ENCODE peak calls at places on chromosome 15, in ten cellular contexts. N is K562, T is ovary, E is tibial nerve, J is transverse colon, C is esophagus muscularis mucosa, D is A549, O is stomach, X is upper lobe of left lung, U is sigmoid colon. S is an unnamed sample.
A peak's percentile ranks its signal among the peaks of the same experiment; 100 is the strongest.

GRCh38 chr15:65335278-65336055 is 31.0 kb downstream of the RNU5B-1 start:
- DNase-seq in N (no peak), T (no peak), E (no peak), J (no peak), C (no peak), D (no peak), O (no peak), X (no peak), U (no peak), S (peak; percentile 5)

GRCh38 chr15:80957556-80957955 is 32.1 kb downstream of the MESD start:
- DNase-seq in N (peak; percentile 23), T (no peak), E (no peak), J (no peak), C (no peak), D (no peak), O (no peak), X (no peak), U (no peak), S (no peak)

GRCh38 chr15:74430510-74430951 is 3.2 kb downstream of the SEMA7A start:
- DNase-seq in N (no peak), T (peak; percentile 46), E (no peak), J (no peak), C (no peak), D (no peak), O (no peak), X (no peak), U (no peak), S (no peak)

GRCh38 chr15:39700301-39700700 is 82.3 kb downstream of the FSIP1 start:
- DNase-seq in N (no peak), T (no peak), E (no peak), J (no peak), C (no peak), D (no peak), O (no peak), X (no peak), U (no peak), S (no peak)

GRCh38 chr15:69045810-69046209 is 31.3 kb downstream of the NOX5 start:
- DNase-seq in N (peak; percentile 44), T (no peak), E (no peak), J (no peak), C (no peak), D (peak; percentile 58), O (no peak), X (no peak), U (no peak), S (no peak)

GRCh38 chr15:100291106-100291505 is 50.7 kb downstream of the ADAMTS17 start:
- DNase-seq in N (no peak), T (no peak), E (no peak), J (no peak), C (no peak), D (no peak), O (no peak), X (no peak), U (no peak), S (no peak)

GRCh38 chr15:46280753-46281521 is 646.1 kb downstream of the SQOR start:
- DNase-seq in N (no peak), T (no peak), E (no peak), J (no peak), C (no peak), D (no peak), O (peak; percentile 38), X (no peak), U (no peak), S (peak; percentile 23)

GRCh38 chr15:68374346-68374745 is 57.6 kb downstream of the ITGA11 start:
- DNase-seq in N (no peak), T (peak; percentile 12), E (no peak), J (no peak), C (no peak), D (no peak), O (peak; percentile 10), X (no peak), U (peak; percentile 39), S (no peak)

GRCh38 chr15:78619022-78619950 is 1.5 kb downstream of the CHRNA3 start:
- DNase-seq in N (no peak), T (no peak), E (no peak), J (no peak), C (no peak), D (no peak), O (peak; percentile 20), X (no peak), U (no peak), S (peak; percentile 67)

GRCh38 chr15:78618490-78618934 is 2.3 kb downstream of the CHRNA3 start:
- DNase-seq in N (peak; percentile 82), T (peak; percentile 89), E (peak; percentile 87), J (peak; percentile 89), C (peak; percentile 98), D (peak; percentile 89), O (peak; percentile 91), X (no peak), U (peak; percentile 96), S (peak; percentile 89)

GRCh38 chr15:78621810-78622402 is 1.1 kb upstream of the CHRNA3 start:
- DNase-seq in N (no peak), T (no peak), E (no peak), J (no peak), C (no peak), D (no peak), O (peak; percentile 18), X (no peak), U (no peak), S (no peak)

GRCh38 chr15:78620839-78621421 is at the start of gene CHRNA3:
- DNase-seq in N (no peak), T (no peak), E (no peak), J (no peak), C (no peak), D (no peak), O (peak; percentile 9), X (no peak), U (no peak), S (peak; percentile 85)

DNA sequence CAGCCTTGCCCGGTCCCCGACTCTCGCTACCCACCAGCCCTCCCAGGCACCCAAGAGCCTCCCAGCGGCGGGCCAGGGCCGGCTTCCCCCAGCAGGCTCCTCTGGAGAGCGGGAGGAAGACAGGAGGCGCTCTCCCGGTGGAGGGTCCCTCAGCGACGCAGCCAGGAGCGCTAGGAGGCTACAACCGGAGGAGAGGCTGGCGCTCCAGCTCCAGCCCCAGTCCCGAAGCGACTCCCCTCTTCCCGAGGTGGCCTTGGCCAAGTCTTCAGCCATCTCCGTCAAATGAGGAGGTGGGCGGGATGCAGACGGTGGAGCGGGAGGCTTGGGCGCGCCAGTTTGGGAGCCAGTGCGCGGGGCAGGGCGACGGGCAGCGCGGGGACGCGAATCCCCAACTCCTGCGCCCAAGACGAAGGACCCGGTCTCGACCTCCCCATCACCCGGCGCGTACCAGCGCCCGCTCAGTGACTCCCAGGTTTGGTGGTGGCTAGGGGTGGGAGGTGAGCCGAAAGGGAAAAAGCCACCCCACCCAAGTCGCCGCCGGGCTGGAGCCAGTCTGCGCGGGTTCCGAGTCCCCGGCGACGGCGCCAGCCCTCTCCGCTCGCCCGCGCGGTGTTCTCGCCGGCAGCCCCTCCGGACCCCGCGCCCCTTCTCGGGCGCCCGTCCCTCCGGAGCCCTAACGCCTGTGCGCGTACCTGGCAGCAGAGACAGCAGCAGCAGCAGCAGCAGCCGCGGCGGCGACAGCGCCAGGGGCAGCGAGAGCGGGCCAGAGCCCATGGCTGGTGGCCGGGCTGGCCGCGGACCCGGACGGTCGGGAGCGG is 566 bp downstream of the CHRNA3 start:
- DNase-seq in N (no peak), T (no peak), E (no peak), J (no peak), C (no peak), D (peak; percentile 69), O (peak; percentile 23), X (peak; percentile 80), U (no peak), S (peak; percentile 86)
- TF ChIP-seq EP300 in N (no peak), T (no peak), E (no peak), J (no peak), C (no peak), D (no peak), O (no peak), X (no peak), U (no peak), S (no peak)

GRCh38 chr15:60399246-60399915 is 1.6 kb upstream of the ANXA2 start:
- DNase-seq in N (no peak), T (peak; percentile 45), E (no peak), J (no peak), C (no peak), D (no peak), O (no peak), X (no peak), U (peak; percentile 68), S (no peak)

GRCh38 chr15:60397772-60398445 is at the start of gene ANXA2:
- DNase-seq in N (peak; percentile 97), T (peak; percentile 86), E (peak; percentile 83), J (peak; percentile 92), C (peak; percentile 95), D (peak; percentile 95), O (peak; percentile 87), X (peak; percentile 97), U (peak; percentile 95), S (peak; percentile 85)

GRCh38 chr15:60400957-60401356 is 3.2 kb upstream of the ANXA2 start:
- DNase-seq in N (no peak), T (no peak), E (no peak), J (no peak), C (no peak), D (no peak), O (no peak), X (no peak), U (no peak), S (no peak)

GRCh38 chr15:60396964-60397771 is 618 bp downstream of the ANXA2 start:
- DNase-seq in N (peak; percentile 85), T (peak; percentile 62), E (peak; percentile 53), J (peak; percentile 86), C (no peak), D (peak; percentile 87), O (peak; percentile 66), X (peak; percentile 94), U (peak; percentile 83), S (peak; percentile 70)

GRCh38 chr15:60399931-60400330 is 2.1 kb upstream of the ANXA2 start:
- DNase-seq in N (no peak), T (no peak), E (no peak), J (no peak), C (no peak), D (no peak), O (no peak), X (no peak), U (no peak), S (no peak)
- TF ChIP-seq EP300 in N (no peak), T (no peak), E (no peak), J (no peak), C (no peak), D (no peak), O (no peak), X (no peak), U (no peak), S (peak; percentile 97)

DNA sequence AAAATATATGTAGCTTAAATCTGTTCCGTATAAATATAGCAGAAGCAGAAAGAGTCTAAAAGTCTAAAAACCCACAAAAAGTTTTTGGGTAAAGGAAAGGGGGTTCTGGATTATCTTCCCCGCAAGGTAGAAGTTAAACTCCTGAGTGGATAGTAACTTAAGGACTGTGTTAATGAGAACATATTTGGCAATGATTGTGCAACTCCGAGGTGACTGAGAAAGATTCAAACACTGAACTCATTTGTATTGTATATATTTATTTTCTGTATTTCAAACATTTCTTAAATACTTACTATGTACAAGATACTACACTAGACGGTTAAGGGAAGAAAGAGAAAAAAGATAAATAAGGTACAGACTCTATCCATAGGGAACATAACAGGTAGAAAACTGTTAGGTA is 72.7 kb upstream of the PPIB start:
- DNase-seq in N (no peak), T (no peak), E (no peak), J (no peak), C (no peak), D (no peak), O (no peak), X (no peak), U (no peak), S (no peak)
- TF ChIP-seq EP300 in N (no peak), T (no peak), E (no peak), J (no peak), C (no peak), D (no peak), O (no peak), X (no peak), U (no peak), S (no peak)

GRCh38 chr15:87609909-87610308 is 646.6 kb downstream of the NTRK3 start:
- DNase-seq in N (no peak), T (no peak), E (no peak), J (no peak), C (no peak), D (no peak), O (no peak), X (no peak), U (no peak), S (no peak)
- TF ChIP-seq EP300 in N (no peak), T (no peak), E (no peak), J (no peak), C (no peak), D (no peak), O (no peak), X (no peak), U (no peak), S (no peak)

S was measured in SK-N-SH.